ENCODE peak calls at places on chromosome 1, in eight cellular contexts. A is iris pigment epithelial cell; D is stimulated activated CD4-positive, alpha-beta T cell treated with anti-CD3 and anti-CD28 coated beads, TNF-alpha, amount 100 ng/mL, for 48 hours; N is progenitor cell of endocrine pancreas; E is RWPE1; R is right lobe of liver; C is Daoy; L is testis. I is an unnamed sample.

GRCh38 chr1:224881762-224882211 is 47.7 kb upstream of the DNAH14 start:
- DNase-seq in E (no peak), C (no peak), L (no peak), A (no peak), D (no peak), N (no peak), R (no peak), I (no peak)

GRCh38 chr1:155071701-155072100 is 6.9 kb upstream of the EFNA3 start:
- DNase-seq in N (no peak), E (no peak), A (no peak), C (no peak), L (peak), R (no peak), D (no peak), I (no peak)

GRCh38 chr1:48047116-48047515 is 49.9 kb upstream of the TRABD2B start:
- DNase-seq in E (peak), N (no peak), D (no peak), L (no peak), C (no peak), R (no peak), A (no peak), I (no peak)

GRCh38 chr1:153919879-153920852 is 2.6 kb downstream of the GATAD2B start:
- DNase-seq in D (no peak), L (no peak), N (no peak), R (no peak), A (peak), E (peak), C (peak), I (no peak)

GRCh38 chr1:215022723-215023122 is 59.8 kb upstream of the KCNK2 start:
- DNase-seq in D (no peak), E (no peak), A (peak), R (no peak), N (no peak), C (no peak), L (no peak), I (no peak)

GRCh38 chr1:228434674-228435073 is 18.0 kb upstream of the TRIM17 start:
- DNase-seq in C (no peak), R (no peak), A (no peak), L (peak), E (no peak), N (no peak), D (no peak), I (no peak)

GRCh38 chr1:32863516-32864245 is 7.0 kb downstream of the FNDC5 start:
- DNase-seq in D (no peak), N (no peak), A (no peak), L (no peak), R (no peak), E (no peak), C (no peak), I (no peak)

GRCh38 chr1:217090073-217090911 is 367.1 kb upstream of the ESRRG start:
- DNase-seq in N (no peak), D (no peak), C (peak), R (no peak), L (no peak), E (no peak), A (no peak), I (no peak)

GRCh38 chr1:155989242-155989991 is 11.1 kb upstream of the ARHGEF2 start:
- DNase-seq in R (peak), A (peak), E (peak), N (peak), L (peak), D (peak), C (peak), I (peak)

I was measured in stimulated activated CD8-positive, alpha-beta memory T cell treated with anti-CD3 and anti-CD28 coated beads, Interleukin-4, amount 100 ng/mL, for 48 hours.